ENCODE peak calls at places on chromosomes 11 and 22, in ten cellular contexts. C is posterior cingulate gyrus; P is cardiac septum; O is GM04503; Y is GM23248; N is stomach; B is activated CD4-positive, CD25-positive, alpha-beta regulatory T cell; S is amygdala; H is fibroblast of lung; Z is HepG2. J is an unnamed sample.

GRCh38 chr11:36228689-36229088 is 60.5 kb downstream of the COMMD9 start:
- DNase-seq in C (no peak), P (peak), O (no peak), Y (no peak), N (no peak), B (no peak), S (no peak), H (no peak), Z (no peak), J (no peak)

GRCh38 chr11:67648796-67649613 is 1.5 kb downstream of the ACY3 start:
- DNase-seq in C (no peak), P (no peak), O (no peak), Y (no peak), N (no peak), B (no peak), S (no peak), H (no peak), Z (no peak), J (peak)

GRCh38 chr11:94794287-94795168 is 26.4 kb downstream of the AMOTL1 start:
- DNase-seq in C (no peak), P (peak), O (peak), Y (peak), N (peak), B (no peak), S (no peak), H (peak), Z (no peak), J (no peak)

GRCh38 chr11:117796456-117797428 is at the start of gene DSCAML1:
- DNase-seq in C (peak), P (no peak), O (no peak), Y (peak), N (no peak), B (no peak), S (no peak), H (no peak), Z (no peak), J (no peak)

GRCh38 chr11:12270215-12270797 is 107.1 kb upstream of the PARVA start:
- DNase-seq in C (no peak), P (no peak), O (no peak), Y (no peak), N (no peak), B (no peak), S (no peak), H (no peak), Z (peak), J (no peak)

GRCh38 chr11:2770556-2771301 is 70.9 kb upstream of the KCNQ1OT1 start:
- DNase-seq in C (peak), P (peak), O (no peak), Y (no peak), N (peak), B (no peak), S (no peak), H (no peak), Z (no peak), J (no peak)

GRCh38 chr22:38824587-38824986 is 19.2 kb downstream of the NPTXR start:
- DNase-seq in C (no peak), P (no peak), O (no peak), Y (peak), N (peak), B (peak), S (no peak), H (peak), Z (peak), J (no peak)

GRCh38 chr11:1491379-1491778 is 4.8 kb upstream of the MOB2 start:
- DNase-seq in C (no peak), P (no peak), O (no peak), Y (no peak), N (no peak), B (no peak), S (no peak), H (no peak), Z (no peak), J (no peak)

GRCh38 chr22:42717197-42717967 is 3.3 kb downstream of the A4GALT start:
- DNase-seq in C (no peak), P (no peak), O (no peak), Y (peak), N (no peak), B (no peak), S (no peak), H (no peak), Z (no peak), J (no peak)

GRCh38 chr11:116701297-116701801 is 71.4 kb downstream of the BUD13 start:
- DNase-seq in C (no peak), P (peak), O (no peak), Y (no peak), N (peak), B (no peak), S (no peak), H (no peak), Z (no peak), J (no peak)

GRCh38 chr11:33703771-33704170 is 3.1 kb upstream of the C11orf91 start:
- DNase-seq in C (no peak), P (no peak), O (no peak), Y (peak), N (peak), B (no peak), S (no peak), H (no peak), Z (no peak), J (no peak)

GRCh38 chr11:110184974-110185597 is 91.9 kb downstream of the ZC3H12C start:
- DNase-seq in C (no peak), P (no peak), O (no peak), Y (peak), N (no peak), B (no peak), S (peak), H (peak), Z (peak), J (no peak)

GRCh38 chr11:3022300-3022967 is 30.3 kb upstream of the NAP1L4 start:
- DNase-seq in C (no peak), P (no peak), O (peak), Y (peak), N (no peak), B (no peak), S (no peak), H (peak), Z (no peak), J (peak)

GRCh38 chr11:2296913-2297622 is 4.7 kb downstream of the C11orf21 start:
- DNase-seq in C (no peak), P (peak), O (no peak), Y (no peak), N (peak), B (no peak), S (no peak), H (no peak), Z (no peak), J (no peak)

GRCh38 chr11:116857936-116858335 is 20.5 kb upstream of the APOA1 start:
- DNase-seq in C (no peak), P (no peak), O (no peak), Y (no peak), N (no peak), B (no peak), S (no peak), H (no peak), Z (no peak), J (no peak)

GRCh38 chr11:64880240-64881001 is 2.0 kb upstream of the EHD1 start:
- DNase-seq in C (no peak), P (no peak), O (no peak), Y (no peak), N (no peak), B (no peak), S (no peak), H (no peak), Z (no peak), J (no peak)

GRCh38 chr11:43918662-43919061 is 23.8 kb upstream of the C11orf96 start:
- DNase-seq in C (no peak), P (no peak), O (no peak), Y (no peak), N (no peak), B (no peak), S (no peak), H (no peak), Z (no peak), J (no peak)

GRCh38 chr22:39703890-39704658 is 133.5 kb downstream of the CACNA1I start:
- DNase-seq in C (no peak), P (no peak), O (no peak), Y (peak), N (no peak), B (no peak), S (no peak), H (peak), Z (no peak), J (no peak)

GRCh38 chr11:3799143-3799542 is 1.8 kb upstream of the NUP98 start:
- DNase-seq in C (no peak), P (no peak), O (no peak), Y (no peak), N (no peak), B (no peak), S (no peak), H (no peak), Z (no peak), J (no peak)

GRCh38 chr11:104370478-104370877 is 206.5 kb upstream of the PDGFD start:
- DNase-seq in C (no peak), P (no peak), O (no peak), Y (no peak), N (no peak), B (no peak), S (no peak), H (no peak), Z (no peak), J (no peak)

GRCh38 chr11:35029979-35030378 is 109.0 kb upstream of the CD44 start:
- DNase-seq in C (no peak), P (no peak), O (peak), Y (peak), N (no peak), B (no peak), S (no peak), H (peak), Z (no peak), J (peak)

GRCh38 chr22:42848941-42849340 is 8.1 kb downstream of the ARFGAP3 start:
- DNase-seq in C (no peak), P (no peak), O (no peak), Y (peak), N (no peak), B (no peak), S (no peak), H (no peak), Z (no peak), J (no peak)

GRCh38 chr22:49014227-49015201 is 813.2 kb downstream of the BRD1 start:
- DNase-seq in C (no peak), P (peak), O (no peak), Y (no peak), N (peak), B (no peak), S (no peak), H (no peak), Z (no peak), J (no peak)

GRCh38 chr11:45655347-45655756 is 10.1 kb downstream of the CHST1 start:
- DNase-seq in C (peak), P (peak), O (no peak), Y (peak), N (peak), B (peak), S (no peak), H (peak), Z (peak), J (peak)

GRCh38 chr22:17540481-17540880 is 22.8 kb upstream of the SLC25A18 start:
- DNase-seq in C (no peak), P (no peak), O (no peak), Y (no peak), N (no peak), B (no peak), S (no peak), H (no peak), Z (no peak), J (no peak)

GRCh38 chr11:72652871-72653615 is 21.2 kb downstream of the PDE2A start:
- DNase-seq in C (no peak), P (no peak), O (no peak), Y (no peak), N (no peak), B (no peak), S (no peak), H (no peak), Z (no peak), J (no peak)

GRCh38 chr11:74926304-74927030 is 22.4 kb downstream of the XRRA1 start:
- DNase-seq in C (no peak), P (no peak), O (peak), Y (peak), N (no peak), B (no peak), S (no peak), H (peak), Z (no peak), J (no peak)

GRCh38 chr11:16926868-16927267 is 87.3 kb downstream of the PLEKHA7 start:
- DNase-seq in C (no peak), P (no peak), O (no peak), Y (no peak), N (no peak), B (no peak), S (no peak), H (no peak), Z (no peak), J (no peak)

GRCh38 chr11:78050964-78051831 is 12.5 kb upstream of the THRSP start:
- DNase-seq in C (no peak), P (no peak), O (no peak), Y (peak), N (no peak), B (no peak), S (no peak), H (peak), Z (peak), J (no peak)

GRCh38 chr11:6357222-6357621 is 33.1 kb upstream of the SMPD1 start:
- DNase-seq in C (peak), P (no peak), O (peak), Y (peak), N (no peak), B (no peak), S (no peak), H (peak), Z (no peak), J (no peak)

GRCh38 chr11:122681731-122682130 is 26.2 kb downstream of the UBASH3B start:
- DNase-seq in C (no peak), P (no peak), O (no peak), Y (peak), N (no peak), B (no peak), S (no peak), H (no peak), Z (no peak), J (no peak)

J was measured in GM06990.